ENCODE peak calls at places on chromosomes 13 and 19, in seven cellular contexts. One of them, this sample, is unnamed. For H3K4me1, the result is how much of the 10 kb centered on the place peaks cover.

GRCh38 chr13:44174769-44175425 is 198.7 kb upstream of the SERP2 start:
- DNase-seq in Peyer's patch: no peak
- DNase-seq in right lobe of liver: no peak
- DNase-seq in uterus: no peak
- DNase-seq in PC-9: no peak
- DNase-seq in body of pancreas: no peak
- DNase-seq in H9: no peak
- DNase-seq in this sample: no peak

GRCh38 chr13:21221268-21221667 is 44.8 kb downstream of the MRPL57 start:
- DNase-seq in Peyer's patch: no peak
- DNase-seq in right lobe of liver: no peak
- DNase-seq in uterus: no peak
- DNase-seq in PC-9: no peak
- DNase-seq in body of pancreas: no peak
- DNase-seq in H9: no peak
- DNase-seq in this sample: no peak

GRCh38 chr13:25371608-25372274 is at the start of gene ATP8A2:
- DNase-seq in Peyer's patch: no peak
- DNase-seq in right lobe of liver: no peak
- DNase-seq in uterus: no peak
- DNase-seq in PC-9: no peak
- DNase-seq in body of pancreas: no peak
- DNase-seq in H9: peak
- DNase-seq in this sample: no peak

GRCh38 chr13:44259045-44260042 is 114.3 kb upstream of the SERP2 start:
- DNase-seq in Peyer's patch: no peak
- DNase-seq in right lobe of liver: no peak
- DNase-seq in uterus: peak
- DNase-seq in PC-9: no peak
- DNase-seq in body of pancreas: no peak
- DNase-seq in H9: no peak
- DNase-seq in this sample: peak

GRCh38 chr19:8004723-8005513 is 523 bp downstream of the ELAVL1 start:
- DNase-seq in Peyer's patch: no peak
- DNase-seq in right lobe of liver: no peak
- DNase-seq in uterus: no peak
- DNase-seq in PC-9: no peak
- DNase-seq in body of pancreas: peak
- DNase-seq in H9: no peak
- DNase-seq in this sample: no peak

GRCh38 chr19:46605356-46605821 is 4.3 kb downstream of the CALM3 start:
- DNase-seq in Peyer's patch: no peak
- DNase-seq in right lobe of liver: no peak
- DNase-seq in uterus: no peak
- DNase-seq in PC-9: no peak
- DNase-seq in body of pancreas: no peak
- DNase-seq in H9: no peak
- DNase-seq in this sample: no peak

GRCh38 chr13:19305434-19305833 is 123.8 kb upstream of the TUBA3C start:
- DNase-seq in Peyer's patch: no peak
- DNase-seq in right lobe of liver: no peak
- DNase-seq in uterus: no peak
- DNase-seq in PC-9: no peak
- DNase-seq in body of pancreas: no peak
- DNase-seq in H9: no peak
- DNase-seq in this sample: no peak

GRCh38 chr19:42132030-42132628 is at the start of gene POU2F2:
- DNase-seq in Peyer's patch: peak
- DNase-seq in right lobe of liver: peak
- DNase-seq in uterus: no peak
- DNase-seq in PC-9: no peak
- DNase-seq in body of pancreas: no peak
- DNase-seq in H9: peak
- DNase-seq in this sample: peak

GRCh38 chr13:27839809-27840467 is 47.7 kb downstream of the GSX1 start:
- DNase-seq in Peyer's patch: no peak
- DNase-seq in right lobe of liver: no peak
- DNase-seq in uterus: no peak
- DNase-seq in PC-9: peak
- DNase-seq in body of pancreas: peak
- DNase-seq in H9: no peak
- DNase-seq in this sample: no peak

GRCh38 chr19:17718988-17719711 is at the start of gene MAP1S:
- DNase-seq in Peyer's patch: peak
- DNase-seq in right lobe of liver: peak
- DNase-seq in uterus: peak
- DNase-seq in PC-9: peak
- DNase-seq in body of pancreas: peak
- DNase-seq in H9: peak
- DNase-seq in this sample: peak

GRCh38 chr13:99971576-99972189 is at the start of gene ZIC5:
- DNase-seq in Peyer's patch: no peak
- DNase-seq in right lobe of liver: no peak
- DNase-seq in uterus: no peak
- DNase-seq in PC-9: no peak
- DNase-seq in body of pancreas: no peak
- DNase-seq in H9: peak
- DNase-seq in this sample: no peak

GRCh38 chr13:76387561-76387960 is 498.6 kb downstream of the KCTD12 start:
- DNase-seq in Peyer's patch: no peak
- DNase-seq in right lobe of liver: no peak
- DNase-seq in uterus: no peak
- DNase-seq in PC-9: no peak
- DNase-seq in body of pancreas: no peak
- DNase-seq in H9: no peak
- DNase-seq in this sample: no peak

GRCh38 chr13:44212633-44213387 is 160.8 kb upstream of the SERP2 start:
- DNase-seq in Peyer's patch: no peak
- DNase-seq in right lobe of liver: no peak
- DNase-seq in uterus: no peak
- DNase-seq in PC-9: peak
- DNase-seq in body of pancreas: no peak
- DNase-seq in H9: no peak
- DNase-seq in this sample: no peak

GRCh38 chr13:110103026-110103425 is 203.9 kb downstream of the COL4A1 start:
- DNase-seq in Peyer's patch: no peak
- DNase-seq in right lobe of liver: no peak
- DNase-seq in uterus: no peak
- DNase-seq in PC-9: no peak
- DNase-seq in body of pancreas: no peak
- DNase-seq in H9: no peak
- DNase-seq in this sample: no peak

DNA sequence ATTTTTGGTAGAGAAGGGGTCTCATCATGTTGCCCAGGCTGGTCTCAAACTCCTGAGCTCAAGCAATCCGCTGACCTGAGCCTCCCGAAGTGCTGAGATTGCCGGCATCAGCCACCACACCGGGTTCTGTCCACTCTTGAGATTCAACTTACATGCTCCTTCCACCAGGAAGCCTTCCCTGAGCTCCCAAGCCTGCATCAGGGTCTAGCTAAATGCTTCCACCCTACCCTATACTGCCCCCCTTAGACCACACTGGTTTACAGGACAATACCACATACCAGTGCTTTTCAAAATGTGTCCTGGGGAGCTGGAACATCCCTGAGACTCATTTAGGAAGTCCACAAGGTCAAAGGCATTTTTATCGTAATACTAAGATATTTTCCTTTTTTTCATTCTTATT is 15.1 kb upstream of the CACNG8 start:
- DNase-seq in Peyer's patch: no peak
- DNase-seq in right lobe of liver: no peak
- DNase-seq in uterus: no peak
- DNase-seq in PC-9: no peak
- DNase-seq in body of pancreas: no peak
- DNase-seq in H9: peak
- DNase-seq in this sample: no peak
- TF ChIP-seq CTCF in Peyer's patch: no peak
- TF ChIP-seq CTCF in right lobe of liver: no peak
- TF ChIP-seq CTCF in uterus: no peak
- TF ChIP-seq CTCF in PC-9: peak
- TF ChIP-seq CTCF in body of pancreas: no peak
- TF ChIP-seq CTCF in H9: peak
- TF ChIP-seq CTCF in this sample: no peak

DNA sequence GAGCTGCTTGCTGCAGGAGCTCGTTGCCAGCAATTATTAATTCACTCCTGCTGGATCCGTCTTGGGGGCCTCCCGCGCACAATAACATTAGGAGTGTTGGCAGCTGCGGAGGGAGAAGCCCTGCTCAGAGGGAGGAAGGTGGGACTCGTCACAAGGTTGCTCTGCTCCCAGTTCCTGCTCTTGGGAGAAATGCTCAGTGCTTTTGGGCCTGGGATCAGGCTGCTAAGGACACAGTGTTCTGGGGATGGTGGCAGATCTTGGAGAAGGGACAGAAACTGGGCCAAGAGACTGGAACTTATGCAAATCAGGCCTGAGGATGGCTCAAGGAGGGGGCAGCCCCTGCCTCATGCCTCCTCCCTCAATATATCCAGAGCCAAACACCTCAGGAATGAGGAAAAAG is 78.9 kb upstream of the OLFM4 start:
- DNase-seq in Peyer's patch: no peak
- DNase-seq in right lobe of liver: no peak
- DNase-seq in uterus: no peak
- DNase-seq in PC-9: no peak
- DNase-seq in body of pancreas: no peak
- DNase-seq in H9: no peak
- DNase-seq in this sample: no peak
- H3K4me1 ChIP-seq in Peyer's patch: under half
- H3K4me1 ChIP-seq in right lobe of liver: under half
- H3K4me1 ChIP-seq in uterus: under half
- H3K4me1 ChIP-seq in PC-9: under half
- H3K4me1 ChIP-seq in body of pancreas: under half
- H3K4me1 ChIP-seq in H9: under half
- H3K4me1 ChIP-seq in this sample: under half

GRCh38 chr19:40603719-40604646 is 2.8 kb downstream of the LTBP4 start:
- DNase-seq in Peyer's patch: peak
- DNase-seq in right lobe of liver: peak
- DNase-seq in uterus: peak
- DNase-seq in PC-9: peak
- DNase-seq in body of pancreas: peak
- DNase-seq in H9: peak
- DNase-seq in this sample: peak
- TF ChIP-seq CTCF in Peyer's patch: no peak
- TF ChIP-seq CTCF in right lobe of liver: no peak
- TF ChIP-seq CTCF in uterus: peak
- TF ChIP-seq CTCF in PC-9: no peak
- TF ChIP-seq CTCF in body of pancreas: no peak
- TF ChIP-seq CTCF in H9: no peak
- TF ChIP-seq CTCF in this sample: no peak

DNA sequence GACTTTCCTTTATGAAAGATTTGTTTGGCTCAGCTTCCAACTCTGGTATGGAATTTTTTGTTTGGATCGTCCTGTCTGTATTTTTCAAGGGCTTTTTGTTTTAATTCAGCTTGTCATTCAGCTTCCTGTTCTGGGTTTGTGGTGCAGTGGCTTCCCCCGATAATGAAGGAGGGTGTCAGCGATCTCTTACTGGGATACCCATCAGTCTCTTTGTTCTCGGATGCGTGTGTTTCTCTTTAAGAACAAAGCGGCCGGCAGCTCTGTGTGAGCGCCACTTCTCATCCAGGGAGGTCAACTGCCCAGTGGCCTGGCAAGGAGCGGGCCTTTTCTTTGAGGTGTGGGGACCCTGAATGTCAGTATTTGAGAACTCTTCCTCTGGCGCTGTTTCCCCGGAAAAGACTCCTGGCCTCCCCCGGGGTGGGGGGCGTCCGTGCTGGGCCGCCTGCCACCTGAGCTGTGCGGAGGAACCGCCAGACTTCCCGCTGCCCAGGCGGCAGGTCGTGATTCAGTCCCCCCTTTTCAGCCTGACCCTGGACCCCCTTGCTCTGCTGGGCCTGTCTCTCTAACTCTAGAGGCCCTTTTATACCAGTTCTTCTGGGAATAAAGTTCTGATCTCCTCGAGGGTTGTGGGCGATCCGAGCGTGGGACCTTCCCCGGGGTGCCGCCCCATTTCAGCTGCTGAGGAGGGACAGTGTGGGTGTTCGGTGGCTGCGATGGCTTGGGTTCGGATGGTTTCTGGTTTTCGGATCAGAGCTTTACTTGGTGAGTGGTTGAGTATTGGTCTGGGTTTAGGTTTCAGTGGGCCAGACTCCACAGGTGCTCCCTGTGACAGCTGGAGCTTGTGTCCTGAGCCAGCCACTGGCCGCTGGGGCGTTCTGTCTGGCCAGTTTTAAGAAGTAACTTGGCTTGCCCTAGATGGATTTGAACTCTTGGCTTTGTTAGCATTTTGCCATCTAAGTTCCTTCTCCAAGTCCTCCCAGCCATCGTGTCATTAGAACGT is 3.4 kb downstream of the SF3A2 start:
- DNase-seq in Peyer's patch: no peak
- DNase-seq in right lobe of liver: no peak
- DNase-seq in uterus: no peak
- DNase-seq in PC-9: no peak
- DNase-seq in body of pancreas: no peak
- DNase-seq in H9: no peak
- DNase-seq in this sample: no peak
- H3K4me1 ChIP-seq in Peyer's patch: half or more
- H3K4me1 ChIP-seq in right lobe of liver: half or more
- H3K4me1 ChIP-seq in uterus: under half
- H3K4me1 ChIP-seq in PC-9: under half
- H3K4me1 ChIP-seq in body of pancreas: half or more
- H3K4me1 ChIP-seq in H9: under half
- H3K4me1 ChIP-seq in this sample: half or more

GRCh38 chr13:23806874-23807522 is 82.2 kb downstream of the MIPEP start:
- DNase-seq in Peyer's patch: no peak
- DNase-seq in right lobe of liver: no peak
- DNase-seq in uterus: no peak
- DNase-seq in PC-9: no peak
- DNase-seq in body of pancreas: no peak
- DNase-seq in H9: no peak
- DNase-seq in this sample: no peak

GRCh38 chr13:23810842-23811241 is 78.4 kb downstream of the MIPEP start:
- DNase-seq in Peyer's patch: no peak
- DNase-seq in right lobe of liver: no peak
- DNase-seq in uterus: no peak
- DNase-seq in PC-9: no peak
- DNase-seq in body of pancreas: no peak
- DNase-seq in H9: no peak
- DNase-seq in this sample: no peak

GRCh38 chr13:23805015-23805583 is 84.1 kb downstream of the MIPEP start:
- DNase-seq in Peyer's patch: no peak
- DNase-seq in right lobe of liver: no peak
- DNase-seq in uterus: no peak
- DNase-seq in PC-9: no peak
- DNase-seq in body of pancreas: no peak
- DNase-seq in H9: no peak
- DNase-seq in this sample: no peak

GRCh38 chr13:23811366-23812027 is 77.7 kb downstream of the MIPEP start:
- DNase-seq in Peyer's patch: no peak
- DNase-seq in right lobe of liver: no peak
- DNase-seq in uterus: no peak
- DNase-seq in PC-9: peak
- DNase-seq in body of pancreas: no peak
- DNase-seq in H9: no peak
- DNase-seq in this sample: no peak

DNA sequence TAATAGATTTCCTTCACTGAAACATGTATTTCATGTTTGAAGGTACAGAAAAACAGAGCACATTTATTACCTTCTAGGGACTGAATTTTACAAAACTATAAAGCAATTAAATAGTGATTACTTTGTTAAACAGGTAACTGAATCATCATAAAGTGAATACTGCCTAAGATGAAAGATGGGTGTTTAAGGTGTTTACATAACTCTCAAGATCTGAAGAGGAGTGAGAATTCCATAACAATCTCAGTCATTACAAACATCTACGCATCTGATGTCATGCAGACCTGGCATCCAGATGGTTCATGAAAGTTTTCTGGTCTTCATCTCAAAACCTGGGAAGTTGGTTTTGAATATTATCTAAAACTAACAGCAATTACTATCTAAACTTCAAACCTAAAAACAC is 80.4 kb downstream of the MIPEP start:
- DNase-seq in Peyer's patch: no peak
- DNase-seq in right lobe of liver: no peak
- DNase-seq in uterus: no peak
- DNase-seq in PC-9: no peak
- DNase-seq in body of pancreas: no peak
- DNase-seq in H9: no peak
- DNase-seq in this sample: no peak
- TF ChIP-seq CTCF in Peyer's patch: no peak
- TF ChIP-seq CTCF in right lobe of liver: no peak
- TF ChIP-seq CTCF in uterus: no peak
- TF ChIP-seq CTCF in PC-9: no peak
- TF ChIP-seq CTCF in body of pancreas: no peak
- TF ChIP-seq CTCF in H9: no peak
- TF ChIP-seq CTCF in this sample: no peak